ENCODE peak calls at places on chromosomes 13 and 19, in four cellular contexts. J is activated CD4-positive, CD25-positive, alpha-beta regulatory T cell treated with anti-CD3 and anti-CD28 coated beads, Interleukin-2, amount 50 U/mL, for 16 hours; N is HT1080; R is HS-5. D is an unnamed sample.

GRCh38 chr19:47446534-47447469 is 24.9 kb downstream of the SLC8A2 start:
- DNase-seq in J (no peak), R (no peak), N (no peak), D (no peak)

GRCh38 chr13:64165826-64166225 is 2750.2 kb upstream of the PCDH20 start:
- DNase-seq in J (no peak), N (no peak), R (no peak), D (no peak)

GRCh38 chr13:99227909-99228688 is 27.4 kb downstream of the UBAC2 start:
- DNase-seq in R (no peak), J (no peak), N (no peak), D (no peak)

GRCh38 chr19:55704494-55705245 is 29.6 kb downstream of the EPN1 start:
- DNase-seq in J (no peak), N (no peak), R (no peak), D (no peak)

GRCh38 chr13:94345374-94346195 is 133.9 kb downstream of the DCT start:
- DNase-seq in R (no peak), J (no peak), N (peak; percentile 48), D (peak; percentile 63)

GRCh38 chr13:78100481-78100880 is 181.8 kb upstream of the EDNRB start:
- DNase-seq in J (no peak), N (no peak), R (no peak), D (peak; percentile 15)

GRCh38 chr19:43441736-43442135 is 23.7 kb downstream of the LYPD3 start:
- DNase-seq in J (no peak), N (no peak), R (no peak), D (no peak)

GRCh38 chr13:98372886-98373285 is 195.8 kb upstream of the RNF113B start:
- DNase-seq in R (no peak), N (peak; percentile 44), J (no peak), D (peak; percentile 45)

GRCh38 chr19:58387338-58388174 is 487 bp downstream of the RPS5 start:
- DNase-seq in N (no peak), R (no peak), J (no peak), D (no peak)

GRCh38 chr19:46841458-46842083 is 9.1 kb downstream of the AP2S1 start:
- DNase-seq in R (no peak), N (peak; percentile 74), J (no peak), D (no peak)

GRCh38 chr19:772730-773436 is 22.0 kb downstream of the MISP start:
- DNase-seq in J (no peak), R (no peak), N (no peak), D (no peak)

GRCh38 chr19:32464279-32464678 is 58.7 kb downstream of the DPY19L3 start:
- DNase-seq in J (no peak), R (no peak), N (no peak), D (no peak)

GRCh38 chr13:99136427-99136954 is 64.2 kb upstream of the UBAC2 start:
- DNase-seq in J (no peak), R (no peak), N (no peak), D (no peak)

D was measured in HFF-Myc.